ENCODE peak calls at places on chromosomes 16 and 17, in nine cellular contexts. C is EL; K is GM03348; U is MV-4-11; Q is pancreas; L is lung microvascular endothelial cell; E is stimulated activated CD8-positive, alpha-beta memory T cell treated with anti-CD3 and anti-CD28 coated beads, Interleukin-2, amount 100 ng/mL, for 1 hour; Y is heart left ventricle; J is activated CD4-positive, alpha-beta T cell treated with anti-CD3 and anti-CD28 coated beads, Interleukin-2, amount 50 U/mL, for 24 hours. D is an unnamed sample.

GRCh38 chr17:62085511-62086408 is 20.7 kb upstream of the MED13 start:
- DNase-seq in J (no peak), U (no peak), Q (no peak), C (no peak), Y (no peak), L (no peak), E (no peak), K (peak; percentile 69), D (no peak)

GRCh38 chr17:71360301-71360700 is 760.5 kb upstream of the SOX9 start:
- DNase-seq in Q (no peak), K (no peak), J (no peak), L (no peak), U (no peak), E (no peak), C (no peak), Y (no peak), D (no peak)

GRCh38 chr17:13306310-13306962 is 288.6 kb upstream of the ELAC2 start:
- DNase-seq in C (peak; percentile 84), J (no peak), U (peak; percentile 95), L (peak; percentile 0), E (no peak), Y (no peak), Q (peak; percentile 44), K (peak; percentile 65), D (no peak)

GRCh38 chr17:79801156-79802038 is 4.5 kb upstream of the CBX8 start:
- DNase-seq in U (peak; percentile 54), J (no peak), E (no peak), C (no peak), L (no peak), Y (no peak), Q (peak; percentile 48), K (no peak), D (peak; percentile 58)

GRCh38 chr17:74678541-74678940 is 34.2 kb downstream of the CD300LF start:
- DNase-seq in K (no peak), Q (no peak), J (no peak), C (no peak), L (no peak), Y (no peak), U (no peak), E (no peak), D (no peak)

GRCh38 chr17:32111141-32111771 is 31.0 kb upstream of the RHOT1 start:
- DNase-seq in U (peak; percentile 35), L (peak; percentile 80), Q (peak; percentile 26), C (peak; percentile 61), E (no peak), Y (peak; percentile 50), J (no peak), K (no peak), D (peak; percentile 78)

GRCh38 chr17:41734949-41735313 is 488 bp upstream of the HAP1 start:
- DNase-seq in K (no peak), J (no peak), C (no peak), Q (no peak), Y (no peak), E (no peak), U (no peak), L (no peak), D (no peak)

GRCh38 chr16:87305505-87306391 is 11.4 kb downstream of the C16orf95 start:
- DNase-seq in Y (no peak), Q (no peak), E (no peak), J (no peak), C (peak; percentile 79), L (no peak), K (peak; percentile 84), U (no peak), D (no peak)

GRCh38 chr16:50699345-50700159 is 6.1 kb downstream of the NOD2 start:
- DNase-seq in Y (no peak), K (no peak), Q (no peak), L (no peak), E (no peak), J (peak; percentile 45), C (no peak), U (peak; percentile 56), D (no peak)

GRCh38 chr16:1670866-1671265 is 7.2 kb upstream of the JPT2 start:
- DNase-seq in U (no peak), L (no peak), K (no peak), C (no peak), E (no peak), J (no peak), Y (no peak), Q (no peak), D (no peak)

GRCh38 chr16:2150418-2151187 is 2.2 kb downstream of the RAB26 start:
- DNase-seq in Q (peak; percentile 71), J (no peak), E (no peak), K (no peak), L (no peak), C (peak; percentile 52), Y (no peak), U (peak; percentile 40), D (no peak)

GRCh38 chr16:78871241-78871640 is 729.3 kb downstream of the MAF start:
- DNase-seq in C (no peak), Y (no peak), K (no peak), L (no peak), U (no peak), Q (no peak), E (no peak), J (no peak), D (no peak)

GRCh38 chr16:79347176-79347715 is 253.3 kb downstream of the MAF start:
- DNase-seq in Q (no peak), L (no peak), K (no peak), U (no peak), J (no peak), E (no peak), C (no peak), Y (no peak), D (no peak)

GRCh38 chr16:31009120-31009519 is 1.3 kb downstream of the STX1B start:
- DNase-seq in E (no peak), Q (no peak), C (no peak), J (no peak), Y (no peak), K (no peak), U (no peak), L (no peak), D (peak; percentile 19)

GRCh38 chr17:72034000-72034399 is 86.8 kb upstream of the SOX9 start:
- DNase-seq in J (no peak), E (no peak), Q (no peak), L (no peak), K (no peak), Y (no peak), U (peak; percentile 81), C (no peak), D (no peak)

D was measured in right cardiac atrium.